ENCODE peak calls at places on chromosomes 7 and 10, in four cellular contexts. N is mammary epithelial cell; G is CD4-positive, alpha-beta T cell; X is H9. I is an unnamed sample.

GRCh38 chr7:79982151-79982770 is 152.4 kb upstream of the GNAI1 start:
- DNase-seq in G (no peak), N (peak; percentile 28), X (no peak), I (no peak)

GRCh38 chr7:41977165-41977651 is 259.8 kb downstream of the GLI3 start:
- DNase-seq in X (peak; percentile 54), N (peak; percentile 41), G (no peak), I (no peak)

GRCh38 chr7:16930958-16931357 is 49.2 kb upstream of the AGR3 start:
- DNase-seq in G (no peak), N (no peak), X (no peak), I (no peak)

GRCh38 chr10:374354-374753 is 239.1 kb downstream of the ZMYND11 start:
- DNase-seq in X (no peak), N (no peak), G (no peak), I (no peak)

GRCh38 chr7:94067506-94067905 is 63.4 kb upstream of the BET1 start:
- DNase-seq in N (no peak), X (no peak), G (no peak), I (no peak)

GRCh38 chr7:15580604-15581351 is 19.0 kb upstream of the AGMO start:
- DNase-seq in G (no peak), N (no peak), X (no peak), I (no peak)

GRCh38 chr7:127822822-127823508 is 171.0 kb downstream of the SND1 start:
- DNase-seq in N (peak; percentile 61), G (no peak), X (no peak), I (no peak)

GRCh38 chr10:60565492-60565891 is 175.8 kb upstream of the ANK3 start:
- DNase-seq in N (no peak), X (no peak), G (no peak), I (no peak)

GRCh38 chr10:109931153-109931552 is 7.8 kb upstream of the XPNPEP1 start:
- DNase-seq in N (no peak), X (no peak), G (no peak), I (no peak)

GRCh38 chr10:62652114-62652513 is 152.4 kb upstream of the ADO start:
- DNase-seq in G (no peak), N (peak; percentile 77), X (no peak), I (no peak)

GRCh38 chr10:132943555-132944404 is 1.4 kb upstream of the CFAP46 start:
- DNase-seq in X (no peak), N (no peak), G (no peak), I (no peak)

GRCh38 chr10:27147701-27148100 is 6.5 kb downstream of the YME1L1 start:
- DNase-seq in X (no peak), N (no peak), G (no peak), I (no peak)

GRCh38 chr10:43203491-43204393 is 63.1 kb downstream of the RASGEF1A start:
- DNase-seq in N (no peak), G (no peak), X (peak; percentile 90), I (peak; percentile 18)

GRCh38 chr7:143305423-143306070 is 10.4 kb upstream of the CLCN1 start:
- DNase-seq in G (peak; percentile 64), X (peak; percentile 64), N (peak; percentile 41), I (peak; percentile 75)

GRCh38 chr7:28091190-28091589 is 89.4 kb downstream of the JAZF1 start:
- DNase-seq in X (no peak), G (no peak), N (no peak), I (no peak)

GRCh38 chr7:75624134-75624832 is 114.5 kb downstream of the HIP1 start:
- DNase-seq in X (no peak), G (no peak), N (no peak), I (no peak)

GRCh38 chr10:129586897-129587443 is 119.9 kb downstream of the MGMT start:
- DNase-seq in X (no peak), G (no peak), N (no peak), I (no peak)

GRCh38 chr7:157897686-157898085 is 560.9 kb downstream of the DNAJB6 start:
- DNase-seq in N (no peak), X (no peak), G (no peak), I (no peak)

GRCh38 chr7:128110641-128111365 is 79.6 kb upstream of the LRRC4 start:
- DNase-seq in X (no peak), N (no peak), G (no peak), I (no peak)

GRCh38 chr10:35896011-35896410 is 253.9 kb upstream of the FZD8 start:
- DNase-seq in N (peak; percentile 71), X (no peak), G (no peak), I (no peak)

GRCh38 chr7:73830618-73830871 is 251 bp upstream of the CLDN4 start:
- DNase-seq in G (no peak), X (no peak), N (peak; percentile 75), I (no peak)

GRCh38 chr10:107163904-107164861 is at the start of gene SORCS1:
- DNase-seq in G (no peak), X (peak; percentile 60), N (no peak), I (no peak)

GRCh38 chr10:32180354-32181280 is 124.4 kb upstream of the KIF5B start:
- DNase-seq in N (no peak), X (no peak), G (no peak), I (no peak)

GRCh38 chr7:50552139-50552538 is 13.1 kb downstream of the DDC start:
- DNase-seq in X (no peak), G (no peak), N (no peak), I (no peak)

GRCh38 chr10:49649294-49649693 is 30.2 kb upstream of the C10orf53 start:
- DNase-seq in G (no peak), N (no peak), X (peak; percentile 59), I (no peak)

GRCh38 chr7:91142743-91143142 is 121.5 kb upstream of the FZD1 start:
- DNase-seq in N (no peak), X (no peak), G (no peak), I (no peak)

GRCh38 chr10:69911571-69912528 is 110.1 kb downstream of the COL13A1 start:
- DNase-seq in G (no peak), N (no peak), X (no peak), I (no peak)

GRCh38 chr10:11516419-11516721 is 95.1 kb downstream of the USP6NL start:
- DNase-seq in X (no peak), G (no peak), N (peak; percentile 26), I (no peak)

GRCh38 chr7:135965602-135966001 is 11.6 kb downstream of the MTPN start:
- DNase-seq in G (no peak), N (no peak), X (no peak), I (no peak)

GRCh38 chr10:6108631-6109443 is 20.0 kb downstream of the RBM17 start:
- DNase-seq in X (peak; percentile 92), G (no peak), N (peak; percentile 14), I (no peak)

GRCh38 chr7:64951250-64951848 is 39.5 kb downstream of the ZNF117 start:
- DNase-seq in G (no peak), N (peak; percentile 34), X (no peak), I (no peak)

GRCh38 chr10:56871160-56871668 is 510.2 kb upstream of the ZWINT start:
- DNase-seq in X (no peak), N (no peak), G (no peak), I (no peak)

DNA sequence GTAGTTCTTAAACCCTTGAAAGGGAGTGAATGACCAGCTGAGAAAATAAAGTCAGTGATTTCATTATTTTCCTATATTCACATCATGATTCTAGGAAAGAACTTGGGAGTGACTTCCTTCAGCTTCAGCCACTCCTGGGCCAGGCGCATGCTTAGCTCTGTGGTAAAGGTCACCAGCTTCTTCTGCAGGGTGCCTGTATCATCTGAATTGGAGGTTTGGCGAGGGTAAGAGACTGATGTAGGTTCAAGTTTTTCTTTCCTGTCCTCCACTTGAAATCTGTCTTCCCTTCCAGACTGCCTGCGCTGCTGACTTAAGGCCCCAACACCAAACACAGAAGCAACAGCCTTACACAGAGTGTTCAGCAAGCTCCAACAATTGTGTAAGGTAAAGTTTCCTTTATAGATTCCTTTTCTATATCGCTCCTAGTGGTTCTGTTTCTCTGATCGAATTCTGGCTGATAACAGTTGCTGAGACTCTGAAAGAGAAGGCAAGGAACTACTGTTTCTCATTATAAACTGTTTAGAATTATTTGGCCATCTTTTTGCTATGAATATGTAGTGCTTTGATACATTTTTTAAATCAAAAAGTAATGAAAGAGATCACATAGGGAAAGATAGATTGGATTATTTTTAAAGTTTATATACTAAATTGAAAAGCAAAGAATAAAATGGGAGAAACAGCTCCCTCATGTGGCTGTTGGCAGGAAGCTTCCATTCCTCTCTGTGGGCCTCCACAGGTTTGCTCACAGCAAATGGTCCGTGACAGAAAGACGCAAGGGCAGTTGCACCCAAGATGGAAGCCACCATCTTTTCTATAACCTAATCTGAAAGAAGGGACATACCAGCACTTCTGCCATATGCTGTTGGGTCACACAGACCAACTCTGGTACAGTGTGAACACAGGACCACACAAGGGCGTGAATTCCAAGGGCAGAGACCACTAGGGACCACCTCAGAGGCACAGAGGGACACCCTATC is 14.0 kb downstream of the GATAD1 start:
- DNase-seq in N (peak; percentile 9), X (peak; percentile 47), G (peak; percentile 1), I (no peak)
- TF ChIP-seq CTCF in N (peak; percentile 82), X (peak; percentile 95), G (peak; percentile 79), I (no peak)

GRCh38 chr7:69893915-69894314 is 295.6 kb downstream of the AUTS2 start:
- DNase-seq in N (no peak), G (no peak), X (no peak), I (no peak)
- TF ChIP-seq CTCF in N (no peak), G (no peak), X (peak; percentile 42), I (no peak)

DNA sequence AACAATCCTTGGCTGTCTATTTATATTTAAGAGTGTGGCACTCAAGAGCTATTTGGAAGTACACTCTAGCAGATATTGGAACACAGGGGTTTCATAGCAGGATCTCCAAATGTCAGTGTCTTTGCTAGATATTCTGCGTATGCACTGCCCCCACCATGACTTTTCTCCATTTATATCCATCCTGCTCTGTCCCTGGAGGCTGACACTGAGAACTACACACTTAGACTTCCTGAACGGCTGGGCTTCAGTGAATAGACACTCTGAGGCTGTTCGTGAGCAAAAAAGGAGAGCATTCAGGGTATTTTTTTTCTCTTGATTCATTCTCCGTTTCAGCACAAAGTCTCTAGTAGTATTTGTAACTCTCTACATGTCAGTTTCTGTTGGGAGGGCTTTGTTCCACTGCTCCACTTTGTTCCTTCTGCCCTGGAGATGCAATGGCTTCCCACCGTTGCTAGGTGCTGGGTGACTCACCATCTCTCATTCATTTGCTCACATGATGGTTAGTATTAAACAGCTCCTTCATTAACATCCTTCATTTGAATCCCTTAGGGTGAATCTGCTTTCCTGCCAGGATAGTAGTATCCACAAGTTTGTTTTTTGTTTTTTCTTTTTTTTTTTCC is 155.9 kb upstream of the SLC13A1 start:
- DNase-seq in N (peak; percentile 42), X (peak; percentile 34), G (no peak), I (no peak)
- TF ChIP-seq CTCF in N (no peak), X (peak; percentile 41), G (no peak), I (no peak)

DNA sequence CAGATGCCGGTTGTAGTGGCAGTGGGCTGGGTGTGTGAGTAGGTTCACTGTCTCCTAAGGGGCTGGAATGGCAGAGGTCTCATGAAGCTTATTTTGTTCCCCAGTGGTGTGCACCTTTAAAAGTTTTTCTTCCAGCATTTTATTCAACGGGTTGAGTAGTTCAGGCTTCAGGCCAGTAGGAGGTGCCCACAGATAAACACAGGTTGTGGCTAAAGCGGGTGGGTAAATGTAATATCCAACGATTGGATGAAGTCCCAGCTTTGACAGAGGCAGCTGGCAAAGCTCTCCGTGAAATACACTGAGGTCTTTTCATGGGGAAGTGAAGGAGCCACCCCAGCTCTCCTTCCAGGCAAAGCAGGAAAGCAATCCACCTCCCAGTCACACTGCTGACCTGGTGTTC is 339.8 kb upstream of the LRRTM3 start:
- DNase-seq in X (peak; percentile 57), G (no peak), N (peak; percentile 19), I (no peak)
- TF ChIP-seq CTCF in X (peak; percentile 69), G (no peak), N (peak; percentile 55), I (no peak)

GRCh38 chr7:142303650-142304049 is 45.8 kb upstream of the PRSS58 start:
- DNase-seq in G (no peak), N (no peak), X (no peak), I (no peak)
- TF ChIP-seq CTCF in G (peak; percentile 48), N (peak; percentile 57), X (peak; percentile 78), I (no peak)

I was measured in omental fat pad.